ENCODE peak calls at places on chromosomes 5 and 9, in seven cellular contexts. U, Q, F, X, A, Y and C are unnamed samples.

GRCh38 chr9:130857864-130858730 is 23.0 kb downstream of the ABL1 start:
- DNase-seq in U (no peak), F (no peak), Q (peak; percentile 92), Y (peak; percentile 88), A (peak; percentile 87), X (peak; percentile 78), C (no peak)

GRCh38 chr5:1555011-1555807 is 31.4 kb upstream of the LPCAT1 start:
- DNase-seq in U (no peak), A (peak; percentile 96), F (no peak), Y (peak; percentile 20), X (peak; percentile 97), Q (peak; percentile 65), C (no peak)

GRCh38 chr9:93812410-93812668 is 142.8 kb downstream of the BARX1 start:
- DNase-seq in Q (no peak), A (no peak), X (no peak), U (no peak), Y (no peak), F (no peak), C (no peak)

GRCh38 chr5:89697581-89697980 is 712.0 kb downstream of the CETN3 start:
- DNase-seq in X (no peak), A (no peak), Y (no peak), U (no peak), Q (no peak), F (no peak), C (no peak)

GRCh38 chr9:127216210-127216887 is 48.2 kb upstream of the GARNL3 start:
- DNase-seq in X (no peak), A (peak; percentile 84), U (no peak), F (no peak), Y (no peak), Q (no peak), C (no peak)

GRCh38 chr9:19116391-19116790 is 10.9 kb downstream of the PLIN2 start:
- DNase-seq in U (no peak), F (no peak), X (peak; percentile 63), Y (no peak), A (peak; percentile 63), Q (peak; percentile 71), C (no peak)

GRCh38 chr5:7850533-7851239 is at the start of gene CFAP90:
- DNase-seq in A (peak; percentile 90), U (no peak), F (peak; percentile 95), Y (no peak), X (peak; percentile 27), Q (peak; percentile 40), C (no peak)

GRCh38 chr5:173198049-173198448 is 37.0 kb downstream of the NKX2-5 start:
- DNase-seq in F (no peak), X (no peak), Y (no peak), Q (no peak), A (no peak), U (no peak), C (no peak)

GRCh38 chr5:40904205-40904993 is 4.9 kb upstream of the C7 start:
- DNase-seq in A (peak; percentile 84), U (peak; percentile 24), Y (peak; percentile 30), F (peak; percentile 87), Q (peak; percentile 78), X (peak; percentile 77), C (no peak)

GRCh38 chr5:55582256-55582655 is 47.5 kb upstream of the PLPP1 start:
- DNase-seq in X (no peak), F (no peak), U (no peak), A (no peak), Y (no peak), Q (no peak), C (no peak)

GRCh38 chr9:81224166-81224858 is 465.0 kb downstream of the TLE1 start:
- DNase-seq in Y (no peak), X (no peak), F (peak; percentile 5), A (no peak), U (no peak), Q (no peak), C (no peak)

GRCh38 chr9:114449236-114449635 is 56.0 kb downstream of the WHRN start:
- DNase-seq in Q (no peak), X (no peak), Y (no peak), U (no peak), F (no peak), A (peak; percentile 41), C (no peak)

GRCh38 chr9:122059214-122059978 is 33.7 kb downstream of the TTLL11 start:
- DNase-seq in F (no peak), U (no peak), A (no peak), Q (no peak), X (no peak), Y (no peak), C (no peak)

GRCh38 chr5:142537938-142538337 is 148.0 kb downstream of the FGF1 start:
- DNase-seq in Y (no peak), F (no peak), X (no peak), Q (peak; percentile 39), U (no peak), A (no peak), C (no peak)

GRCh38 chr9:136700309-136700708 is 12.1 kb upstream of the DIPK1B start:
- DNase-seq in Q (peak; percentile 57), F (no peak), A (no peak), U (no peak), X (no peak), Y (no peak), C (no peak)

GRCh38 chr5:174789596-174789995 is 65.2 kb downstream of the MSX2 start:
- DNase-seq in Q (no peak), X (no peak), Y (no peak), U (no peak), A (no peak), F (no peak), C (no peak)